ENCODE peak calls at places on chromosome 7, in nine cellular contexts. X is foreskin fibroblast; O is stimulated activated CD8-positive, alpha-beta memory T cell treated with anti-CD3 and anti-CD28 coated beads, Interleukin-15, amount 100 ng/mL, for 24 hours; C is NCI-H2081 treated with DMSO at 0.1 percent for 48 hours; Z is thoracic aorta; S is HS-5; T is body of pancreas; U is iris pigment epithelial cell; F is AG09309. D is an unnamed sample.

GRCh38 chr7:7647495-7648036 is 7.0 kb downstream of the UMAD1 start:
- DNase-seq in X (no peak), O (no peak), C (no peak), Z (no peak), S (no peak), T (no peak), U (no peak), F (no peak), D (no peak)

GRCh38 chr7:91630581-91631370 is 249.7 kb downstream of the MTERF1 start:
- DNase-seq in X (no peak), O (no peak), C (no peak), Z (no peak), S (peak), T (no peak), U (no peak), F (no peak), D (no peak)

GRCh38 chr7:70354409-70355169 is 756.3 kb downstream of the AUTS2 start:
- DNase-seq in X (no peak), O (no peak), C (no peak), Z (no peak), S (no peak), T (no peak), U (no peak), F (no peak), D (no peak)

GRCh38 chr7:47647213-47647985 is 65.5 kb upstream of the TNS3 start:
- DNase-seq in X (no peak), O (no peak), C (no peak), Z (no peak), S (no peak), T (no peak), U (no peak), F (no peak), D (peak)

GRCh38 chr7:28586736-28587135 is 174.4 kb downstream of the CREB5 start:
- DNase-seq in X (no peak), O (no peak), C (no peak), Z (no peak), S (no peak), T (no peak), U (no peak), F (no peak), D (no peak)

GRCh38 chr7:77245015-77245755 is 45.6 kb upstream of the FGL2 start:
- DNase-seq in X (no peak), O (no peak), C (no peak), Z (no peak), S (no peak), T (no peak), U (no peak), F (no peak), D (peak)

GRCh38 chr7:151141855-151142685 is 25.4 kb downstream of the GBX1 start:
- DNase-seq in X (no peak), O (no peak), C (no peak), Z (no peak), S (no peak), T (peak), U (no peak), F (no peak), D (no peak)

GRCh38 chr7:38317457-38318037 is 44.1 kb upstream of the TARP start:
- DNase-seq in X (no peak), O (no peak), C (no peak), Z (no peak), S (no peak), T (no peak), U (no peak), F (no peak), D (no peak)

GRCh38 chr7:148941598-148942280 is 57.6 kb upstream of the EZH2 start:
- DNase-seq in X (peak), O (no peak), C (peak), Z (no peak), S (peak), T (peak), U (peak), F (no peak), D (peak)

GRCh38 chr7:76505168-76506080 is 4.9 kb upstream of the UPK3B start:
- DNase-seq in X (no peak), O (no peak), C (no peak), Z (no peak), S (no peak), T (no peak), U (no peak), F (no peak), D (no peak)

GRCh38 chr7:29987821-29988317 is 1.7 kb downstream of the SCRN1 start:
- DNase-seq in X (peak), O (no peak), C (no peak), Z (no peak), S (peak), T (peak), U (peak), F (peak), D (no peak)

GRCh38 chr7:134197342-134197741 is 70.2 kb downstream of the LRGUK start:
- DNase-seq in X (no peak), O (no peak), C (no peak), Z (no peak), S (no peak), T (no peak), U (no peak), F (no peak), D (no peak)

D was measured in thyroid gland.